ENCODE peak calls at places on chromosomes 3 and 15, in five cellular contexts. D, I, J, W and S are unnamed samples.

GRCh38 chr3:25604107-25604805 is 60.5 kb downstream of the TOP2B start:
- DNase-seq in D (no peak), I (peak), J (no peak), W (no peak), S (no peak)

GRCh38 chr3:114623420-114624046 is 329.7 kb downstream of the TIGIT start:
- DNase-seq in D (no peak), I (no peak), J (no peak), W (no peak), S (no peak)

GRCh38 chr3:25465266-25465860 is 37.3 kb downstream of the RARB start:
- DNase-seq in D (no peak), I (no peak), J (no peak), W (no peak), S (no peak)

GRCh38 chr3:123296836-123297626 is 95.3 kb downstream of the SEC22A start:
- DNase-seq in D (no peak), I (no peak), J (no peak), W (no peak), S (no peak)

GRCh38 chr15:63348392-63348791 is 33.3 kb downstream of the CA12 start:
- DNase-seq in D (no peak), I (peak), J (no peak), W (no peak), S (no peak)

GRCh38 chr3:101780661-101781060 is 1.6 kb downstream of the NXPE3 start:
- DNase-seq in D (no peak), I (peak), J (no peak), W (no peak), S (no peak)

GRCh38 chr15:88989578-88989977 is 76.4 kb upstream of the MFGE8 start:
- DNase-seq in D (no peak), I (peak), J (no peak), W (no peak), S (no peak)

GRCh38 chr3:73098873-73099272 is 37.4 kb downstream of the EBLN2 start:
- DNase-seq in D (no peak), I (no peak), J (no peak), W (no peak), S (no peak)

GRCh38 chr3:65230251-65231140 is 542.7 kb upstream of the ADAMTS9 start:
- DNase-seq in D (no peak), I (peak), J (no peak), W (no peak), S (no peak)

GRCh38 chr15:71259866-71260265 is 144.6 kb downstream of the THSD4 start:
- DNase-seq in D (no peak), I (no peak), J (no peak), W (no peak), S (no peak)

GRCh38 chr15:72057548-72058091 is 60.3 kb downstream of the MYO9A start:
- DNase-seq in D (no peak), I (no peak), J (no peak), W (no peak), S (no peak)

GRCh38 chr3:24686764-24687163 is 192.1 kb upstream of the THRB start:
- DNase-seq in D (no peak), I (peak), J (no peak), W (no peak), S (no peak)

GRCh38 chr15:52496776-52497470 is 31.8 kb downstream of the MYO5A start:
- DNase-seq in D (no peak), I (peak), J (no peak), W (peak), S (no peak)

GRCh38 chr3:179624471-179624870 is 19.9 kb downstream of the NDUFB5 start:
- DNase-seq in D (no peak), I (no peak), J (no peak), W (no peak), S (no peak)

GRCh38 chr3:13637953-13638352 is 89.0 kb downstream of the FBLN2 start:
- DNase-seq in D (no peak), I (no peak), J (no peak), W (no peak), S (no peak)

GRCh38 chr15:70050447-70050846 is 47.3 kb downstream of the TLE3 start:
- DNase-seq in D (no peak), I (no peak), J (no peak), W (no peak), S (no peak)

GRCh38 chr15:35595656-35596055 is 49.7 kb upstream of the DPH6 start:
- DNase-seq in D (no peak), I (no peak), J (no peak), W (no peak), S (no peak)

GRCh38 chr3:107752202-107752990 is 229.6 kb downstream of the BBX start:
- DNase-seq in D (no peak), I (peak), J (no peak), W (no peak), S (no peak)